ENCODE peak calls at places on chromosomes 7 and 10, in seven cellular contexts. C is stimulated activated CD8-positive, alpha-beta memory T cell treated with anti-CD3 and anti-CD28 coated beads, Interleukin-12 subunit alpha, Interleukin-12 subunit beta, amount 100 ng/mL, for 4 hours; D is testis; K is RCC 7860; U is body of pancreas; G is iPS-NIHi11; M is uterus. Z is an unnamed sample.

GRCh38 chr7:95373323-95373722 is 22.9 kb downstream of the PON3 start:
- DNase-seq in C (no peak), D (no peak), K (no peak), U (no peak), G (peak; percentile 15), M (no peak), Z (no peak)

GRCh38 chr7:20793258-20793657 is 6.6 kb upstream of the SP8 start:
- DNase-seq in C (no peak), D (no peak), K (no peak), U (no peak), G (no peak), M (no peak), Z (no peak)

GRCh38 chr10:129605986-129606518 is 139.0 kb downstream of the MGMT start:
- DNase-seq in C (no peak), D (no peak), K (no peak), U (no peak), G (no peak), M (no peak), Z (no peak)

GRCh38 chr10:49089152-49089788 is 26.1 kb downstream of the VSTM4 start:
- DNase-seq in C (no peak), D (no peak), K (no peak), U (no peak), G (no peak), M (peak; percentile 72), Z (no peak)

GRCh38 chr7:51309361-51310130 is 7.1 kb downstream of the COBL start:
- DNase-seq in C (no peak), D (no peak), K (no peak), U (no peak), G (no peak), M (no peak), Z (no peak)

GRCh38 chr10:78249690-78250089 is 216.0 kb downstream of the RPS24 start:
- DNase-seq in C (no peak), D (no peak), K (no peak), U (no peak), G (no peak), M (no peak), Z (no peak)

GRCh38 chr10:115948415-115948814 is 324.6 kb downstream of the GFRA1 start:
- DNase-seq in C (no peak), D (no peak), K (peak; percentile 35), U (no peak), G (peak; percentile 54), M (no peak), Z (no peak)

GRCh38 chr10:4661572-4662255 is 164.3 kb upstream of the AKR1E2 start:
- DNase-seq in C (no peak), D (peak; percentile 51), K (no peak), U (no peak), G (no peak), M (peak; percentile 56), Z (no peak)

GRCh38 chr10:22705534-22705933 is 8.8 kb downstream of the PIP4K2A start:
- DNase-seq in C (no peak), D (no peak), K (no peak), U (no peak), G (no peak), M (no peak), Z (no peak)

GRCh38 chr10:49628599-49628998 is 14.8 kb downstream of the CHAT start:
- DNase-seq in C (no peak), D (no peak), K (no peak), U (no peak), G (no peak), M (no peak), Z (no peak)

GRCh38 chr10:63627376-63627775 is 106.2 kb downstream of the REEP3 start:
- DNase-seq in C (no peak), D (no peak), K (no peak), U (no peak), G (no peak), M (no peak), Z (no peak)

GRCh38 chr7:5636914-5637313 is 144.5 kb downstream of the RNF216 start:
- DNase-seq in C (no peak), D (peak; percentile 80), K (peak; percentile 73), U (peak; percentile 25), G (peak; percentile 73), M (peak; percentile 88), Z (no peak)

GRCh38 chr7:116726713-116727431 is 54.9 kb downstream of the MET start:
- DNase-seq in C (no peak), D (no peak), K (no peak), U (no peak), G (no peak), M (no peak), Z (no peak)

GRCh38 chr7:16804674-16805439 is at the start of gene AGR2:
- DNase-seq in C (no peak), D (no peak), K (no peak), U (no peak), G (peak; percentile 31), M (no peak), Z (no peak)

GRCh38 chr7:17061443-17061842 is 179.7 kb upstream of the AGR3 start:
- DNase-seq in C (no peak), D (no peak), K (no peak), U (no peak), G (no peak), M (no peak), Z (no peak)

GRCh38 chr7:79734158-79734557 is 280.7 kb upstream of the MAGI2 start:
- DNase-seq in C (no peak), D (no peak), K (no peak), U (no peak), G (no peak), M (no peak), Z (no peak)

GRCh38 chr10:110310741-110311140 is 6.0 kb upstream of the SMNDC1 start:
- DNase-seq in C (no peak), D (no peak), K (no peak), U (no peak), G (no peak), M (no peak), Z (no peak)

GRCh38 chr10:70188768-70189167 is 18.5 kb upstream of the SAR1A start:
- DNase-seq in C (no peak), D (no peak), K (no peak), U (no peak), G (no peak), M (no peak), Z (no peak)

GRCh38 chr10:30529373-30529998 is 95.5 kb downstream of the MAP3K8 start:
- DNase-seq in C (peak; percentile 66), D (peak; percentile 67), K (no peak), U (peak; percentile 17), G (no peak), M (peak; percentile 21), Z (peak; percentile 68)

GRCh38 chr10:69994262-69994661 is 58.4 kb upstream of the MACROH2A2 start:
- DNase-seq in C (no peak), D (peak; percentile 79), K (peak; percentile 36), U (peak; percentile 12), G (peak; percentile 78), M (peak; percentile 15), Z (peak; percentile 3)